ENCODE peak calls at places on chromosomes 5 and 9, in four cellular contexts. One of them, this sample, is unnamed.
A peak's percentile ranks its signal among the peaks of the same experiment; 100 is the strongest.

GRCh38 chr5:92560698-92561361 is 1020.2 kb downstream of the NR2F1-AS1 start:
- DNase-seq in AG04449: peak; percentile 56
- DNase-seq in chondrocyte: no peak
- DNase-seq in left ventricle myocardium inferior: no peak
- DNase-seq in this sample: peak; percentile 43

GRCh38 chr9:136482046-136482792 is 621 bp downstream of the SEC16A start:
- DNase-seq in chondrocyte: peak; percentile 87
- DNase-seq in left ventricle myocardium inferior: no peak
- DNase-seq in AG04449: no peak
- DNase-seq in this sample: peak; percentile 7

GRCh38 chr9:98391406-98391805 is 136.0 kb upstream of the TBC1D2 start:
- DNase-seq in left ventricle myocardium inferior: no peak
- DNase-seq in AG04449: no peak
- DNase-seq in chondrocyte: no peak
- DNase-seq in this sample: no peak

GRCh38 chr9:121354770-121355169 is 15.3 kb downstream of the STOM start:
- DNase-seq in left ventricle myocardium inferior: no peak
- DNase-seq in AG04449: no peak
- DNase-seq in chondrocyte: no peak
- DNase-seq in this sample: no peak

GRCh38 chr5:139642213-139642612 is 5.9 kb upstream of the CXXC5 start:
- DNase-seq in chondrocyte: no peak
- DNase-seq in left ventricle myocardium inferior: no peak
- DNase-seq in AG04449: no peak
- DNase-seq in this sample: no peak

GRCh38 chr5:150022163-150022540 is 21.6 kb downstream of the HMGXB3 start:
- DNase-seq in left ventricle myocardium inferior: no peak
- DNase-seq in chondrocyte: no peak
- DNase-seq in AG04449: no peak
- DNase-seq in this sample: peak; percentile 94

GRCh38 chr9:33443047-33443446 is 4.3 kb downstream of the AQP3 start:
- DNase-seq in chondrocyte: no peak
- DNase-seq in left ventricle myocardium inferior: no peak
- DNase-seq in AG04449: no peak
- DNase-seq in this sample: peak; percentile 8

GRCh38 chr5:158979749-158980521 is 119.8 kb downstream of the EBF1 start:
- DNase-seq in AG04449: no peak
- DNase-seq in chondrocyte: no peak
- DNase-seq in left ventricle myocardium inferior: peak; percentile 52
- DNase-seq in this sample: no peak

GRCh38 chr5:151721087-151721646 is 34.5 kb upstream of the SPARC start:
- DNase-seq in AG04449: no peak
- DNase-seq in left ventricle myocardium inferior: no peak
- DNase-seq in chondrocyte: no peak
- DNase-seq in this sample: no peak

GRCh38 chr9:127762111-127762676 is 16.3 kb downstream of the SH2D3C start:
- DNase-seq in chondrocyte: no peak
- DNase-seq in AG04449: no peak
- DNase-seq in left ventricle myocardium inferior: peak; percentile 76
- DNase-seq in this sample: no peak

GRCh38 chr5:142358121-142358520 is 33.3 kb upstream of the SPRY4 start:
- DNase-seq in left ventricle myocardium inferior: no peak
- DNase-seq in AG04449: no peak
- DNase-seq in chondrocyte: no peak
- DNase-seq in this sample: no peak

GRCh38 chr5:124574521-124575436 is 171.7 kb downstream of the ZNF608 start:
- DNase-seq in chondrocyte: no peak
- DNase-seq in AG04449: no peak
- DNase-seq in left ventricle myocardium inferior: no peak
- DNase-seq in this sample: no peak
- TF ChIP-seq CTCF in chondrocyte: no peak
- TF ChIP-seq CTCF in AG04449: no peak
- TF ChIP-seq CTCF in left ventricle myocardium inferior: no peak
- TF ChIP-seq CTCF in this sample: no peak

GRCh38 chr5:119021333-119021732 is 33.0 kb upstream of the DTWD2 start:
- DNase-seq in AG04449: no peak
- DNase-seq in left ventricle myocardium inferior: no peak
- DNase-seq in chondrocyte: no peak
- DNase-seq in this sample: no peak

GRCh38 chr5:119017999-119018398 is 29.7 kb upstream of the DTWD2 start:
- DNase-seq in chondrocyte: no peak
- DNase-seq in AG04449: no peak
- DNase-seq in left ventricle myocardium inferior: no peak
- DNase-seq in this sample: no peak

GRCh38 chr5:119019431-119020348 is 31.3 kb upstream of the DTWD2 start:
- DNase-seq in AG04449: no peak
- DNase-seq in chondrocyte: no peak
- DNase-seq in left ventricle myocardium inferior: no peak
- DNase-seq in this sample: no peak

GRCh38 chr5:119022773-119023172 is 34.4 kb upstream of the DTWD2 start:
- DNase-seq in chondrocyte: no peak
- DNase-seq in AG04449: no peak
- DNase-seq in left ventricle myocardium inferior: no peak
- DNase-seq in this sample: no peak

GRCh38 chr5:119022017-119022745 is 33.8 kb upstream of the DTWD2 start:
- DNase-seq in AG04449: peak; percentile 3
- DNase-seq in left ventricle myocardium inferior: no peak
- DNase-seq in chondrocyte: no peak
- DNase-seq in this sample: peak; percentile 17
- TF ChIP-seq CTCF in AG04449: peak; percentile 37
- TF ChIP-seq CTCF in left ventricle myocardium inferior: peak; percentile 38
- TF ChIP-seq CTCF in chondrocyte: peak; percentile 85
- TF ChIP-seq CTCF in this sample: peak; percentile 59

DNA sequence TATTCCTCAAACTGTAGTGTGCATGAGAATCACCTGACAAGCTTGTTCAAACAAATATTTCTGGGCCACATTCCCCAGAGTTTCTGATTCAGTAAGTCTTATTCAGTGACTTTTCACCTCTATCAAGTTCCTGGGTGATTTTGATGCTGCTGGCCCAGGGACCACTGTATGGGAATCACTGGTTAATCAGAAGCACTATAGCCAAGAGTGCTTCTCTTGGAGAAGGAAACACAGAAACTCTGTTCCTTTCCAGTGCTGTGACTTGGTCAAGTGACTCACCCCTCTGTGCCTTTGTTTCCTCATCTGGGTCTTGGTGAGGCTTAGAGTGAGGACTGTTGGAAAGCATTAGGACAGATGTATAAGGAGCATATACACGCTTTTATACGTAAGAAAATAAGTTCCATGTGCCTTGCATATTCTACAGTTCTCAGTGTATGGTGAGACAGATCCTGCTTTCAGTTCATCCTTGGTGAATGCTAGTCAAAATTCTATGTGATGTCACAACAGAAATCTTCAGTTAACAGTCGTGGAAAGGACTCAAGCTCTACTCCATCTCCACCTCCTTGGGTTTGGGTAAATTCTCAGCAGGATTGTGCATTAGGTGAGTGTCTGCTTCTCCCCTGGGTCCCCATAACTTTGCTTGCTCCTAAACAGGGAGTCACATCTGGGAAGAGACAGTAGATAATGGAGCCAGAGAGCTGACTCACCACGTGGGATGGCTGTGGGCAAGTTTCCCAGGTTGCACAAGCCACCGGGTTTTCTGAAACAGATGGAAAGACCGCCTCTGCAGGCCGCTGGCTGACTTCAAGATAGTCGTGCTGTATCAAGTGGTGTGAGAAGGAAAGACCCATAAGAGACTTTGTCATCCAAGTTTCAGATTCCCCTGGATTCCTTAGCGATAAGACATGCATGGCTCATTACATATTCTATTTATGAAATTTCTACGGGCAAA is 117.0 kb downstream of the NXNL2 start:
- DNase-seq in left ventricle myocardium inferior: peak; percentile 84
- DNase-seq in AG04449: peak; percentile 94
- DNase-seq in chondrocyte: no peak
- DNase-seq in this sample: no peak
- TF ChIP-seq CTCF in left ventricle myocardium inferior: peak; percentile 37
- TF ChIP-seq CTCF in AG04449: peak; percentile 42
- TF ChIP-seq CTCF in chondrocyte: no peak
- TF ChIP-seq CTCF in this sample: no peak

GRCh38 chr5:78293856-78294249 is 645 bp downstream of the AP3B1 start:
- DNase-seq in left ventricle myocardium inferior: no peak
- DNase-seq in AG04449: no peak
- DNase-seq in chondrocyte: no peak
- DNase-seq in this sample: no peak

GRCh38 chr5:78291687-78292086 is 2.8 kb downstream of the AP3B1 start:
- DNase-seq in AG04449: no peak
- DNase-seq in left ventricle myocardium inferior: no peak
- DNase-seq in chondrocyte: no peak
- DNase-seq in this sample: no peak

GRCh38 chr5:78294250-78295034 is at the start of gene AP3B1:
- DNase-seq in AG04449: peak; percentile 86
- DNase-seq in left ventricle myocardium inferior: peak; percentile 100
- DNase-seq in chondrocyte: peak; percentile 100
- DNase-seq in this sample: peak; percentile 93

GRCh38 chr5:78300464-78301045 is 6.1 kb upstream of the AP3B1 start:
- DNase-seq in chondrocyte: no peak
- DNase-seq in AG04449: no peak
- DNase-seq in left ventricle myocardium inferior: no peak
- DNase-seq in this sample: no peak

DNA sequence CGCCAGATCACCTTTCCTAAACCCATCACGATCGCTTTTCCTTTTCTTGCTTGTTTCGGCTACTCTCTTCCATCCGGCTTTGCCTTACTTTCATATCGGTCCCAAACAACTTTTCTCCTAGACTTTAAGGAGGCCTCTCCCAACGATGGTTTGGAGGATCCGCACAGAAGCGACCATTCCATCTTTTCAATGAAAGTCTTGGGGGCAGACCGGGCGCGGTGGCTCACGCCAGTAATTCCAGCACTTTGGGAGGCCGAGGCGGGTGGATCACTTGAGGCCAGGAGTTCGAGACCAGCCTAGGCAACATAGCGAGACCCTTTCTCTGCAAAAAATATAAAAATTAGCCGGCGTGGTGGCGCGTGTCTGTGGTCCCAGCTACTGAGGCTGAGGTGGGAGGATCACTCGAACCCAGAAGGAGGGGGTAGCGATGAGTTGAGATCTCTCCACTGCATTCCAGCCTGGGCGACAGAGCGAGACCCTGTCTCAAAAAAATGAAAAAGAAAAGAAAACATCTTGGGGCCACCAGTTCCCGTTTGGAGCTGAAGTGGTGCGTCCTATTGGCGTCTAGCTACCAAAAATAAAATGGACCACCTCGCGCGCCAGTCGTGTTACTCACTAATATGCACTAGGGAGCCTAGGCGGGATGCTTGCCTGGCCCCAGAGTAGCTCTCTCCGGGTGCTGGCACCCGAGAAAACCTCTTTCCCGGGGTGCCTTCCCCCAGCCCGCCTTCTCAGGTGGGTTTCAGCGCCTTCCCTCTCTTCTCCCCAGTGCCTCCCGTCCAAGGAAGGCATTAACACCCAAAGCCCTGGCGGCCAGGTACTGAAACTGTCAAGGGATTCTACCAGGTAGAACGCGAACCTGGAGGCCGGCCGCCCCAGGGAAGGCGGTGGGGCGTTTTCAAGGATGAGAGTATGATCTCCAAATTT is 800 bp upstream of the AP3B1 start:
- DNase-seq in left ventricle myocardium inferior: peak; percentile 18
- DNase-seq in chondrocyte: peak; percentile 65
- DNase-seq in AG04449: no peak
- DNase-seq in this sample: peak; percentile 15
- TF ChIP-seq CTCF in left ventricle myocardium inferior: peak; percentile 23
- TF ChIP-seq CTCF in chondrocyte: peak; percentile 60
- TF ChIP-seq CTCF in AG04449: peak; percentile 13
- TF ChIP-seq CTCF in this sample: peak; percentile 32

GRCh38 chr5:171366645-171367044 is 21.0 kb upstream of the NPM1 start:
- DNase-seq in chondrocyte: peak; percentile 46
- DNase-seq in left ventricle myocardium inferior: no peak
- DNase-seq in AG04449: no peak
- DNase-seq in this sample: no peak

GRCh38 chr5:171367424-171368370 is 20.0 kb upstream of the NPM1 start:
- DNase-seq in AG04449: no peak
- DNase-seq in chondrocyte: peak; percentile 41
- DNase-seq in left ventricle myocardium inferior: no peak
- DNase-seq in this sample: no peak

GRCh38 chr5:171369056-171369455 is 18.6 kb upstream of the NPM1 start:
- DNase-seq in AG04449: no peak
- DNase-seq in chondrocyte: peak; percentile 25
- DNase-seq in left ventricle myocardium inferior: no peak
- DNase-seq in this sample: no peak

GRCh38 chr5:171363846-171364245 is 23.8 kb upstream of the NPM1 start:
- DNase-seq in left ventricle myocardium inferior: no peak
- DNase-seq in AG04449: no peak
- DNase-seq in chondrocyte: no peak
- DNase-seq in this sample: no peak

DNA sequence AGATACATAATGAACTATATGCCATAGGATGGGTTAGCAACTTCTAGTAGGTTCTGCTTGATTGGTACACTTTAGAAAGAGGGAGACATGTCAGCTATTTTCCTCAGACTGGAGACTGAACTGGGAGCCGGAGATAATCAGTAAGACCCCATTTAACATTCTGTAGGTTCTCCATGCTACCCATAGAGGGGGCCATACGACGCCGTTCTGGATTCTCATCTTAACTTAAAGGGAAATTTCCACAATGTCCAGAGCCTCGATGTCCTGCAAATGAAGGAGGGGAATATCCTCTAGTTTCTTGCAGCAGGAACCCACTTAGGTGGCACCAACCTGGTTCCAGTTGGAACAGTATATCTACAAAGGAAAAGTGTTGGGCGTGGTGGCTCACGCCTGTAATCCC is 22.3 kb upstream of the NPM1 start:
- DNase-seq in chondrocyte: peak; percentile 8
- DNase-seq in left ventricle myocardium inferior: no peak
- DNase-seq in AG04449: no peak
- DNase-seq in this sample: no peak
- TF ChIP-seq CTCF in chondrocyte: peak; percentile 72
- TF ChIP-seq CTCF in left ventricle myocardium inferior: peak; percentile 27
- TF ChIP-seq CTCF in AG04449: peak; percentile 20
- TF ChIP-seq CTCF in this sample: peak; percentile 64

DNA sequence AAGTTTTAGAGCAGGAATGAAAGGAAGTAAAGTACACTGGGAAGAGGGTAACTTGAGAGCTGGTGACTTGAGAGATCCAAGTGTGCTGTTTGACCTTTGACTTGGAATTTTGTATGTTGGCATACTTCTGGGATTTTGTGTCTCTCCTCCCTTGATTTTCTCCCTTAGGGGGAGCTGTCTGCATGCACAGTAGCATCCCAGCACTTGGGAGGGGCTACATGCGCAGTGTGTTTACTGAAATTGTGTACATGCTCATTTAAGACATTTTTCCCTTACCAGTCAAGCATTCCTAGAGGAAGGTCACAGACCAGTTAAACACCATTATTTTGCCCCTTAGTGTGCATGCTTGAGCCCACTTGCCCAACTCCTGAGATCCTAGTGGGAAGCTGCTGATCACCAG is 120.1 kb downstream of the ZNF622 start:
- DNase-seq in AG04449: no peak
- DNase-seq in chondrocyte: no peak
- DNase-seq in left ventricle myocardium inferior: no peak
- DNase-seq in this sample: no peak
- TF ChIP-seq CTCF in AG04449: no peak
- TF ChIP-seq CTCF in chondrocyte: no peak
- TF ChIP-seq CTCF in left ventricle myocardium inferior: peak; percentile 35
- TF ChIP-seq CTCF in this sample: peak; percentile 4

This sample was measured in retinal pigment epithelial cell.